ENCODE peak calls at places on chromosomes 16 and 17, in four cellular contexts. A is omental fat pad, G is Calu3, H is glutamatergic neuron. Q is an unnamed sample.

GRCh38 chr17:41710472-41711090 is 1.6 kb upstream of the GAST start:
- DNase-seq in H (peak), G (no peak), A (no peak), Q (no peak)

GRCh38 chr16:67456383-67457140 is 24.4 kb downstream of the ATP6V0D1 start:
- DNase-seq in A (no peak), H (peak), G (no peak), Q (no peak)

GRCh38 chr16:49644143-49644460 is 211.8 kb downstream of the ZNF423 start:
- DNase-seq in G (no peak), H (no peak), A (no peak), Q (no peak)

GRCh38 chr17:81551458-81552243 is 502 bp downstream of the FAAP100 start:
- DNase-seq in H (peak), G (peak), A (no peak), Q (no peak)

GRCh38 chr16:9151597-9151996 is 60.2 kb downstream of the HAPSTR1 start:
- DNase-seq in G (no peak), A (no peak), H (no peak), Q (no peak)

GRCh38 chr16:81201267-81201666 is 37.2 kb upstream of the BCO1 start:
- DNase-seq in G (no peak), A (no peak), H (no peak), Q (no peak)

GRCh38 chr17:72457712-72458111 is 336.9 kb downstream of the SOX9 start:
- DNase-seq in G (no peak), A (no peak), H (no peak), Q (no peak)

GRCh38 chr17:75010683-75011406 is 1.6 kb upstream of the MRPL58 start:
- DNase-seq in G (peak), A (no peak), H (peak), Q (no peak)

GRCh38 chr16:19382887-19383816 is 34.5 kb upstream of the TMC5 start:
- DNase-seq in H (no peak), G (peak), A (no peak), Q (no peak)

GRCh38 chr16:345686-346231 is 6.8 kb downstream of the AXIN1 start:
- DNase-seq in A (no peak), G (no peak), H (no peak), Q (no peak)

GRCh38 chr17:17888821-17889220 is 52.0 kb upstream of the SREBF1 start:
- DNase-seq in H (no peak), G (no peak), A (no peak), Q (no peak)

GRCh38 chr17:68821860-68822693 is 133.1 kb downstream of the ABCA8 start:
- DNase-seq in H (no peak), G (peak), A (no peak), Q (peak)

GRCh38 chr16:28977703-28978641 is 3.4 kb downstream of the SPNS1 start:
- DNase-seq in H (no peak), A (no peak), G (peak), Q (no peak)

GRCh38 chr17:78705071-78705470 is 77.0 kb downstream of the CYTH1 start:
- DNase-seq in A (no peak), G (no peak), H (no peak), Q (no peak)

GRCh38 chr16:2457267-2457666 is 2.6 kb upstream of the TEDC2 start:
- DNase-seq in A (no peak), G (no peak), H (no peak), Q (no peak)

GRCh38 chr16:64065523-64065922 is 1056.3 kb downstream of the CDH11 start:
- DNase-seq in A (no peak), G (no peak), H (no peak), Q (no peak)

GRCh38 chr16:4935231-4935855 is 1.6 kb downstream of the PPL start:
- DNase-seq in G (peak), H (no peak), A (peak), Q (no peak)

GRCh38 chr16:78973041-78973440 is 627.5 kb downstream of the MAF start:
- DNase-seq in H (no peak), A (no peak), G (no peak), Q (no peak)

GRCh38 chr17:80358861-80359260 is 56.1 kb upstream of the ENDOV start:
- DNase-seq in A (no peak), G (no peak), H (no peak), Q (no peak)

GRCh38 chr16:31700200-31700529 is 172.5 kb downstream of the AHSP start:
- DNase-seq in A (no peak), G (no peak), H (no peak), Q (peak)

GRCh38 chr16:89721644-89722391 is 481 bp downstream of the ZNF276 start:
- DNase-seq in G (peak), A (no peak), H (peak), Q (no peak)

GRCh38 chr17:73365934-73366623 is 54.3 kb upstream of the CDC42EP4 start:
- DNase-seq in A (no peak), G (no peak), H (peak), Q (no peak)

GRCh38 chr17:80982426-80982974 is 9.1 kb upstream of the CHMP6 start:
- DNase-seq in G (no peak), A (no peak), H (no peak), Q (no peak)

GRCh38 chr17:36475346-36475970 is 11.0 kb upstream of the ZNHIT3 start:
- DNase-seq in A (no peak), H (no peak), G (no peak), Q (no peak)

GRCh38 chr16:8595783-8596182 is 5.5 kb upstream of the TMEM114 start:
- DNase-seq in A (no peak), H (no peak), G (no peak), Q (no peak)

GRCh38 chr16:8571061-8571596 is 19.2 kb downstream of the TMEM114 start:
- DNase-seq in A (no peak), H (no peak), G (peak), Q (no peak)

GRCh38 chr17:36972905-36973304 is 24.2 kb downstream of the AATF start:
- DNase-seq in G (no peak), A (no peak), H (no peak), Q (no peak)

GRCh38 chr17:57667461-57667923 is 77.6 kb downstream of the CCDC182 start:
- DNase-seq in G (no peak), H (no peak), A (no peak), Q (no peak)

Q was measured in HCT116.